ENCODE peak calls at places on chromosomes 6 and 20, in eight cellular contexts. I, B, O, C, J, T, A and E are unnamed samples.

GRCh38 chr6:119481981-119482380 is 132.4 kb upstream of the MAN1A1 start:
- DNase-seq in I (no peak), B (no peak), O (no peak), C (no peak), J (no peak), T (no peak), A (no peak), E (peak)

GRCh38 chr20:24102290-24102689 is 113.7 kb upstream of the GGTLC1 start:
- DNase-seq in I (no peak), B (no peak), O (no peak), C (peak), J (no peak), T (peak), A (no peak), E (no peak)

GRCh38 chr6:137709424-137710281 is 157.4 kb upstream of the TNFAIP3 start:
- DNase-seq in I (no peak), B (no peak), O (no peak), C (no peak), J (no peak), T (no peak), A (no peak), E (peak)

GRCh38 chr6:69705954-69706353 is 90.9 kb downstream of the LMBRD1 start:
- DNase-seq in I (no peak), B (no peak), O (no peak), C (peak), J (no peak), T (no peak), A (no peak), E (no peak)

GRCh38 chr20:36219671-36220220 is 16.5 kb upstream of the AAR2 start:
- DNase-seq in I (no peak), B (no peak), O (no peak), C (no peak), J (no peak), T (no peak), A (no peak), E (no peak)

GRCh38 chr20:39176457-39176856 is 214.3 kb downstream of the DHX35 start:
- DNase-seq in I (no peak), B (no peak), O (no peak), C (no peak), J (no peak), T (no peak), A (no peak), E (no peak)

GRCh38 chr6:97572943-97573342 is 289.9 kb upstream of the MMS22L start:
- DNase-seq in I (no peak), B (no peak), O (no peak), C (no peak), J (no peak), T (no peak), A (no peak), E (no peak)

GRCh38 chr6:149065658-149066556 is 251.6 kb upstream of the TAB2 start:
- DNase-seq in I (peak), B (no peak), O (no peak), C (no peak), J (no peak), T (peak), A (no peak), E (no peak)

GRCh38 chr20:56833427-56833826 is 204.3 kb downstream of the TFAP2C start:
- DNase-seq in I (no peak), B (no peak), O (no peak), C (no peak), J (no peak), T (no peak), A (no peak), E (no peak)

GRCh38 chr20:43963872-43964791 is 49.5 kb downstream of the TOX2 start:
- DNase-seq in I (peak), B (peak), O (no peak), C (no peak), J (no peak), T (no peak), A (no peak), E (no peak)

GRCh38 chr6:105113422-105113821 is 66.4 kb downstream of the POPDC3 start:
- DNase-seq in I (no peak), B (no peak), O (no peak), C (no peak), J (no peak), T (no peak), A (no peak), E (no peak)

GRCh38 chr6:108588586-108588985 is 27.9 kb downstream of the FOXO3 start:
- DNase-seq in I (peak), B (no peak), O (no peak), C (peak), J (no peak), T (peak), A (no peak), E (no peak)